ENCODE peak calls at places on chromosome 21, in ten cellular contexts. One of them, this sample, is unnamed. For H3K9me3, the result is how much of the 10 kb centered on the place peaks cover.

GRCh38 chr21:34994646-34995631 is 54.2 kb downstream of the RUNX1 start:
- DNase-seq in A549: no peak
- DNase-seq in adrenal gland: no peak
- DNase-seq in AG04450: no peak
- DNase-seq in psoas muscle: no peak
- DNase-seq in tibial artery: peak
- DNase-seq in fibroblast of lung: no peak
- DNase-seq in heart right ventricle: no peak
- DNase-seq in left lung: peak
- DNase-seq in heart left ventricle: no peak
- DNase-seq in this sample: no peak

GRCh38 chr21:37909936-37910335 is 6.3 kb downstream of the KCNJ6 start:
- DNase-seq in A549: no peak
- DNase-seq in adrenal gland: no peak
- DNase-seq in AG04450: no peak
- DNase-seq in psoas muscle: no peak
- DNase-seq in tibial artery: no peak
- DNase-seq in fibroblast of lung: no peak
- DNase-seq in heart right ventricle: no peak
- DNase-seq in left lung: no peak
- DNase-seq in heart left ventricle: no peak
- DNase-seq in this sample: no peak

GRCh38 chr21:42578034-42578433 is 64.4 kb downstream of the SLC37A1 start:
- DNase-seq in A549: no peak
- DNase-seq in adrenal gland: no peak
- DNase-seq in AG04450: no peak
- DNase-seq in psoas muscle: peak
- DNase-seq in tibial artery: peak
- DNase-seq in fibroblast of lung: no peak
- DNase-seq in heart right ventricle: no peak
- DNase-seq in left lung: peak
- DNase-seq in heart left ventricle: no peak
- DNase-seq in this sample: no peak

GRCh38 chr21:41233913-41234312 is 66.0 kb downstream of the BACE2 start:
- DNase-seq in A549: no peak
- DNase-seq in adrenal gland: no peak
- DNase-seq in AG04450: no peak
- DNase-seq in psoas muscle: no peak
- DNase-seq in tibial artery: no peak
- DNase-seq in fibroblast of lung: no peak
- DNase-seq in heart right ventricle: no peak
- DNase-seq in left lung: no peak
- DNase-seq in heart left ventricle: no peak
- DNase-seq in this sample: no peak

GRCh38 chr21:42554251-42554937 is 40.7 kb downstream of the SLC37A1 start:
- DNase-seq in A549: no peak
- DNase-seq in adrenal gland: peak
- DNase-seq in AG04450: no peak
- DNase-seq in psoas muscle: peak
- DNase-seq in tibial artery: peak
- DNase-seq in fibroblast of lung: no peak
- DNase-seq in heart right ventricle: no peak
- DNase-seq in left lung: peak
- DNase-seq in heart left ventricle: no peak
- DNase-seq in this sample: no peak

GRCh38 chr21:24188511-24188910 is 1418.8 kb downstream of the MRPL39 start:
- DNase-seq in A549: no peak
- DNase-seq in adrenal gland: no peak
- DNase-seq in AG04450: peak
- DNase-seq in psoas muscle: no peak
- DNase-seq in tibial artery: no peak
- DNase-seq in fibroblast of lung: peak
- DNase-seq in heart right ventricle: no peak
- DNase-seq in left lung: no peak
- DNase-seq in heart left ventricle: no peak
- DNase-seq in this sample: no peak

GRCh38 chr21:41747943-41748738 is 18.7 kb downstream of the RIPK4 start:
- DNase-seq in A549: no peak
- DNase-seq in adrenal gland: no peak
- DNase-seq in AG04450: no peak
- DNase-seq in psoas muscle: no peak
- DNase-seq in tibial artery: no peak
- DNase-seq in fibroblast of lung: no peak
- DNase-seq in heart right ventricle: no peak
- DNase-seq in left lung: no peak
- DNase-seq in heart left ventricle: no peak
- DNase-seq in this sample: no peak

GRCh38 chr21:43208561-43209332 is 39.9 kb downstream of the CRYAA start:
- DNase-seq in A549: no peak
- DNase-seq in adrenal gland: peak
- DNase-seq in AG04450: no peak
- DNase-seq in psoas muscle: peak
- DNase-seq in tibial artery: peak
- DNase-seq in fibroblast of lung: no peak
- DNase-seq in heart right ventricle: no peak
- DNase-seq in left lung: peak
- DNase-seq in heart left ventricle: peak
- DNase-seq in this sample: no peak

GRCh38 chr21:36783612-36784383 is 84.9 kb downstream of the SIM2 start:
- DNase-seq in A549: peak
- DNase-seq in adrenal gland: no peak
- DNase-seq in AG04450: peak
- DNase-seq in psoas muscle: no peak
- DNase-seq in tibial artery: no peak
- DNase-seq in fibroblast of lung: no peak
- DNase-seq in heart right ventricle: no peak
- DNase-seq in left lung: peak
- DNase-seq in heart left ventricle: no peak
- DNase-seq in this sample: no peak

GRCh38 chr21:15063081-15063820 is 1.5 kb downstream of the NRIP1 start:
- DNase-seq in A549: no peak
- DNase-seq in adrenal gland: no peak
- DNase-seq in AG04450: no peak
- DNase-seq in psoas muscle: no peak
- DNase-seq in tibial artery: no peak
- DNase-seq in fibroblast of lung: no peak
- DNase-seq in heart right ventricle: no peak
- DNase-seq in left lung: no peak
- DNase-seq in heart left ventricle: no peak
- DNase-seq in this sample: no peak

GRCh38 chr21:33256019-33256418 is 10.1 kb upstream of the IL10RB start:
- DNase-seq in A549: no peak
- DNase-seq in adrenal gland: no peak
- DNase-seq in AG04450: no peak
- DNase-seq in psoas muscle: no peak
- DNase-seq in tibial artery: no peak
- DNase-seq in fibroblast of lung: no peak
- DNase-seq in heart right ventricle: no peak
- DNase-seq in left lung: no peak
- DNase-seq in heart left ventricle: no peak
- DNase-seq in this sample: no peak
- H3K4me3 ChIP-seq in A549: no peak
- H3K4me3 ChIP-seq in adrenal gland: no peak
- H3K4me3 ChIP-seq in AG04450: no peak
- H3K4me3 ChIP-seq in psoas muscle: no peak
- H3K4me3 ChIP-seq in tibial artery: no peak
- H3K4me3 ChIP-seq in fibroblast of lung: no peak
- H3K4me3 ChIP-seq in heart right ventricle: no peak
- H3K4me3 ChIP-seq in left lung: no peak
- H3K4me3 ChIP-seq in heart left ventricle: no peak
- H3K4me3 ChIP-seq in this sample: no peak

GRCh38 chr21:16324630-16325029 is 594.8 kb downstream of the USP25 start:
- DNase-seq in A549: no peak
- DNase-seq in adrenal gland: no peak
- DNase-seq in AG04450: no peak
- DNase-seq in psoas muscle: no peak
- DNase-seq in tibial artery: no peak
- DNase-seq in fibroblast of lung: no peak
- DNase-seq in heart right ventricle: no peak
- DNase-seq in left lung: no peak
- DNase-seq in heart left ventricle: no peak
- DNase-seq in this sample: no peak
- H3K9me3 ChIP-seq in A549: under half
- H3K9me3 ChIP-seq in adrenal gland: under half
- H3K9me3 ChIP-seq in AG04450: under half
- H3K9me3 ChIP-seq in psoas muscle: under half
- H3K9me3 ChIP-seq in tibial artery: under half
- H3K9me3 ChIP-seq in fibroblast of lung: under half
- H3K9me3 ChIP-seq in heart right ventricle: under half
- H3K9me3 ChIP-seq in left lung: under half
- H3K9me3 ChIP-seq in heart left ventricle: under half
- H3K9me3 ChIP-seq in this sample: under half

DNA sequence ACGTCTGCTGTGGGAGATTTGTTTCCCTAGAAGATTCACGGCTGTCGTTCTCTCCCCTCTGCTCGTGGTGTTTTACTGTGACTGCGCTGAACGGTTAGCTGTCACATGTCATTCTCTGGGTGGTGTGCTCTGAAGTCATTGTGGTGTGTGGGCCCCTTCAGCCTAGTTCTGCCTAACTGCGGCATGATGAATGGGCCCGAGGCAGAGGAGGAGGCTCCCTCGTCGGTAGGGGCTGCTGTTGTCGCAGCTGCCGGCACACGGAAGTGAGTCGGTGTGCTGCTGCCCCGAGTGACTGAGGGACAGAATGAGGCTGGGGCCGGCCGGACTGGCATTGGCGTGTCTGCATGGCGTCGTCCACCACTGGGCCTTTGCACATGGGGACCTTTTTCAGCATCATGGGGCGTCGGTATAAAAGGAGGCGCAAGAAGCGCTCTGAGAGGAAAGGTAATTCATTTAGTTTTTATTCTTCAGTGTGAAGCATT is 77.9 kb downstream of the ADARB1 start:
- DNase-seq in A549: no peak
- DNase-seq in adrenal gland: no peak
- DNase-seq in AG04450: no peak
- DNase-seq in psoas muscle: no peak
- DNase-seq in tibial artery: peak
- DNase-seq in fibroblast of lung: no peak
- DNase-seq in heart right ventricle: no peak
- DNase-seq in left lung: peak
- DNase-seq in heart left ventricle: no peak
- DNase-seq in this sample: peak
- TF ChIP-seq CTCF in A549: no peak
- TF ChIP-seq CTCF in adrenal gland: peak
- TF ChIP-seq CTCF in AG04450: no peak
- TF ChIP-seq CTCF in psoas muscle: peak
- TF ChIP-seq CTCF in tibial artery: peak
- TF ChIP-seq CTCF in fibroblast of lung: no peak
- TF ChIP-seq CTCF in heart right ventricle: peak
- TF ChIP-seq CTCF in left lung: no peak
- TF ChIP-seq CTCF in heart left ventricle: no peak
- TF ChIP-seq CTCF in this sample: no peak

GRCh38 chr21:45555251-45555556 is 13.0 kb upstream of the SLC19A1 start:
- DNase-seq in A549: no peak
- DNase-seq in adrenal gland: no peak
- DNase-seq in AG04450: no peak
- DNase-seq in psoas muscle: no peak
- DNase-seq in tibial artery: no peak
- DNase-seq in fibroblast of lung: no peak
- DNase-seq in heart right ventricle: no peak
- DNase-seq in left lung: no peak
- DNase-seq in heart left ventricle: no peak
- DNase-seq in this sample: no peak
- H3K4me3 ChIP-seq in A549: peak
- H3K4me3 ChIP-seq in adrenal gland: no peak
- H3K4me3 ChIP-seq in AG04450: peak
- H3K4me3 ChIP-seq in psoas muscle: peak
- H3K4me3 ChIP-seq in tibial artery: peak
- H3K4me3 ChIP-seq in fibroblast of lung: no peak
- H3K4me3 ChIP-seq in heart right ventricle: peak
- H3K4me3 ChIP-seq in left lung: peak
- H3K4me3 ChIP-seq in heart left ventricle: peak
- H3K4me3 ChIP-seq in this sample: no peak

DNA sequence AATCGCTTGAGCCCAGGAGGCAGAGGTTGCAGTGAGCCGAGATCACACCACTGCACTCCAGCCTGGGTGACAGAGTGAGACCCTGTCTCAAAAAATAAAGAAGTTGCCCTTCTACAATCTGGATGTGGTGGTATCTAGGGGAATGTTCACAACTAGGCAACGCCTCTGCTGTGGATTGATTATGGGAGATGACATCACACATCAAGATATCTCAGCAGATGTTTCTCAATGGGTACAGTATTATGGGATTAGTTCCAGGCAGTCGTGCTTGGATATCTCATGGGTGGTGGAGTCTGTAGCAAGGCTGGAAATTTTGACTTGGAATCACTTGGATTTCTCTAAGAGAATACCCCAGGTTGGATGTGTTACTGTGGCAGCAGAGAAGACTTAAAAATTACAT is 7.7 kb downstream of the IFNAR2 start:
- DNase-seq in A549: no peak
- DNase-seq in adrenal gland: no peak
- DNase-seq in AG04450: no peak
- DNase-seq in psoas muscle: no peak
- DNase-seq in tibial artery: no peak
- DNase-seq in fibroblast of lung: no peak
- DNase-seq in heart right ventricle: no peak
- DNase-seq in left lung: no peak
- DNase-seq in heart left ventricle: no peak
- DNase-seq in this sample: no peak
- H3K9me3 ChIP-seq in A549: under half
- H3K9me3 ChIP-seq in adrenal gland: under half
- H3K9me3 ChIP-seq in AG04450: under half
- H3K9me3 ChIP-seq in psoas muscle: under half
- H3K9me3 ChIP-seq in tibial artery: under half
- H3K9me3 ChIP-seq in fibroblast of lung: under half
- H3K9me3 ChIP-seq in heart right ventricle: under half
- H3K9me3 ChIP-seq in left lung: under half
- H3K9me3 ChIP-seq in heart left ventricle: under half
- H3K9me3 ChIP-seq in this sample: under half

GRCh38 chr21:19122371-19122770 is 718.8 kb upstream of the TMPRSS15 start:
- DNase-seq in A549: no peak
- DNase-seq in adrenal gland: no peak
- DNase-seq in AG04450: no peak
- DNase-seq in psoas muscle: no peak
- DNase-seq in tibial artery: no peak
- DNase-seq in fibroblast of lung: no peak
- DNase-seq in heart right ventricle: no peak
- DNase-seq in left lung: no peak
- DNase-seq in heart left ventricle: no peak
- DNase-seq in this sample: no peak

GRCh38 chr21:19123053-19123452 is 719.5 kb upstream of the TMPRSS15 start:
- DNase-seq in A549: no peak
- DNase-seq in adrenal gland: no peak
- DNase-seq in AG04450: no peak
- DNase-seq in psoas muscle: no peak
- DNase-seq in tibial artery: no peak
- DNase-seq in fibroblast of lung: no peak
- DNase-seq in heart right ventricle: no peak
- DNase-seq in left lung: no peak
- DNase-seq in heart left ventricle: no peak
- DNase-seq in this sample: no peak

GRCh38 chr21:19120591-19120990 is 717.0 kb upstream of the TMPRSS15 start:
- DNase-seq in A549: no peak
- DNase-seq in adrenal gland: no peak
- DNase-seq in AG04450: no peak
- DNase-seq in psoas muscle: no peak
- DNase-seq in tibial artery: no peak
- DNase-seq in fibroblast of lung: no peak
- DNase-seq in heart right ventricle: no peak
- DNase-seq in left lung: no peak
- DNase-seq in heart left ventricle: no peak
- DNase-seq in this sample: no peak

GRCh38 chr21:19123525-19123924 is 719.9 kb upstream of the TMPRSS15 start:
- DNase-seq in A549: no peak
- DNase-seq in adrenal gland: no peak
- DNase-seq in AG04450: no peak
- DNase-seq in psoas muscle: no peak
- DNase-seq in tibial artery: no peak
- DNase-seq in fibroblast of lung: no peak
- DNase-seq in heart right ventricle: no peak
- DNase-seq in left lung: no peak
- DNase-seq in heart left ventricle: no peak
- DNase-seq in this sample: no peak
- TF ChIP-seq CTCF in A549: no peak
- TF ChIP-seq CTCF in adrenal gland: no peak
- TF ChIP-seq CTCF in AG04450: no peak
- TF ChIP-seq CTCF in psoas muscle: no peak
- TF ChIP-seq CTCF in tibial artery: no peak
- TF ChIP-seq CTCF in fibroblast of lung: no peak
- TF ChIP-seq CTCF in heart right ventricle: no peak
- TF ChIP-seq CTCF in left lung: no peak
- TF ChIP-seq CTCF in heart left ventricle: no peak
- TF ChIP-seq CTCF in this sample: no peak